ENCODE peak calls at places on chromosomes 12 and 14, in eight cellular contexts. T is EL; Q is hypothalamus; K is Right ventricle myocardium superior; E is AG20443; R is osteocyte; X is WTC11; S is stimulated activated CD4-positive, alpha-beta T cell treated with anti-CD3 and anti-CD28 coated beads, Interleukin-1b, Interleukin-23, amount 100 ng/mL, for 48 hours. J is an unnamed sample.

GRCh38 chr14:46691819-46692218 is 40.2 kb upstream of the RPL10L start:
- DNase-seq in T (no peak), Q (no peak), K (no peak), E (no peak), R (no peak), X (no peak), S (no peak), J (no peak)

GRCh38 chr12:11650697-11651281 is 1.3 kb downstream of the ETV6 start:
- DNase-seq in T (peak; percentile 50), Q (no peak), K (no peak), E (no peak), R (peak; percentile 3), X (no peak), S (no peak), J (peak; percentile 51)

GRCh38 chr12:124980098-124980892 is 8.6 kb downstream of the DHX37 start:
- DNase-seq in T (no peak), Q (no peak), K (no peak), E (no peak), R (no peak), X (no peak), S (no peak), J (no peak)

GRCh38 chr12:102992720-102993119 is 35.2 kb downstream of the ASCL1 start:
- DNase-seq in T (no peak), Q (no peak), K (no peak), E (no peak), R (no peak), X (no peak), S (no peak), J (no peak)

GRCh38 chr14:104228716-104229620 is 90.6 kb downstream of the KIF26A start:
- DNase-seq in T (no peak), Q (no peak), K (no peak), E (no peak), R (no peak), X (no peak), S (no peak), J (no peak)

GRCh38 chr12:91335724-91336123 is 153.1 kb upstream of the DCN start:
- DNase-seq in T (peak; percentile 29), Q (no peak), K (no peak), E (peak; percentile 29), R (no peak), X (no peak), S (no peak), J (no peak)

GRCh38 chr14:41749425-41749824 is 142.7 kb downstream of the LRFN5 start:
- DNase-seq in T (no peak), Q (no peak), K (no peak), E (no peak), R (no peak), X (no peak), S (no peak), J (peak; percentile 43)

GRCh38 chr14:93824518-93825234 is 36.4 kb upstream of the PRIMA1 start:
- DNase-seq in T (no peak), Q (no peak), K (no peak), E (no peak), R (no peak), X (no peak), S (no peak), J (no peak)

GRCh38 chr12:78198896-78199295 is 368.2 kb downstream of the NAV3 start:
- DNase-seq in T (no peak), Q (no peak), K (no peak), E (no peak), R (no peak), X (no peak), S (no peak), J (no peak)

GRCh38 chr14:56194062-56194461 is 75.9 kb downstream of the PELI2 start:
- DNase-seq in T (no peak), Q (no peak), K (no peak), E (no peak), R (peak; percentile 49), X (no peak), S (no peak), J (no peak)

GRCh38 chr12:42588308-42588836 is 1.2 kb downstream of the PRICKLE1 start:
- DNase-seq in T (peak; percentile 18), Q (no peak), K (no peak), E (peak; percentile 20), R (no peak), X (no peak), S (no peak), J (peak; percentile 48)

GRCh38 chr12:113907446-113908180 is 58.5 kb downstream of the RBM19 start:
- DNase-seq in T (no peak), Q (no peak), K (no peak), E (no peak), R (no peak), X (no peak), S (no peak), J (no peak)

GRCh38 chr12:40164034-40164433 is 58.2 kb upstream of the SLC2A13 start:
- DNase-seq in T (no peak), Q (no peak), K (no peak), E (no peak), R (no peak), X (no peak), S (no peak), J (no peak)

GRCh38 chr12:3622021-3622731 is 130.7 kb downstream of the CRACR2A start:
- DNase-seq in T (no peak), Q (no peak), K (no peak), E (no peak), R (no peak), X (no peak), S (no peak), J (no peak)

GRCh38 chr14:103828315-103828967 is 18.9 kb downstream of the PPP1R13B start:
- DNase-seq in T (no peak), Q (no peak), K (peak; percentile 58), E (peak; percentile 56), R (no peak), X (no peak), S (peak; percentile 15), J (peak; percentile 63)

GRCh38 chr14:72717220-72717619 is 176.7 kb downstream of the DPF3 start:
- DNase-seq in T (no peak), Q (no peak), K (no peak), E (no peak), R (no peak), X (no peak), S (no peak), J (no peak)

GRCh38 chr12:47867496-47867941 is 37.3 kb downstream of the VDR start:
- DNase-seq in T (peak; percentile 90), Q (no peak), K (no peak), E (peak; percentile 89), R (no peak), X (no peak), S (peak; percentile 81), J (peak; percentile 82)

GRCh38 chr14:90551070-90551704 is 154.4 kb downstream of the CALM1 start:
- DNase-seq in T (peak; percentile 30), Q (no peak), K (peak; percentile 49), E (no peak), R (no peak), X (no peak), S (no peak), J (peak; percentile 25)

GRCh38 chr14:50862171-50862570 is 9.7 kb upstream of the ABHD12B start:
- DNase-seq in T (no peak), Q (no peak), K (no peak), E (no peak), R (no peak), X (no peak), S (no peak), J (peak; percentile 75)

GRCh38 chr12:132397152-132397933 is 68.0 kb upstream of the GALNT9 start:
- DNase-seq in T (no peak), Q (no peak), K (peak; percentile 31), E (no peak), R (no peak), X (peak; percentile 11), S (no peak), J (no peak)

GRCh38 chr12:47896633-47897032 is 8.2 kb downstream of the VDR start:
- DNase-seq in T (no peak), Q (no peak), K (no peak), E (no peak), R (no peak), X (peak; percentile 24), S (no peak), J (no peak)

GRCh38 chr14:88421286-88421685 is 35.8 kb downstream of the SPATA7 start:
- DNase-seq in T (peak; percentile 7), Q (no peak), K (no peak), E (peak; percentile 12), R (no peak), X (no peak), S (no peak), J (peak; percentile 43)

GRCh38 chr12:54891717-54892478 is 37.6 kb downstream of the MUCL1 start:
- DNase-seq in T (no peak), Q (no peak), K (no peak), E (no peak), R (no peak), X (no peak), S (no peak), J (no peak)

GRCh38 chr14:104782823-104783170 is 12.8 kb downstream of the AKT1 start:
- DNase-seq in T (no peak), Q (no peak), K (no peak), E (no peak), R (no peak), X (no peak), S (no peak), J (no peak)

GRCh38 chr14:66434464-66434863 is 51.7 kb upstream of the CCDC196 start:
- DNase-seq in T (no peak), Q (no peak), K (no peak), E (no peak), R (no peak), X (no peak), S (no peak), J (no peak)